ENCODE peak calls at places on chromosomes 7 and 10, in four cellular contexts. I is prostate gland, B is HepG2, U is esophagus squamous epithelium. Z is an unnamed sample.

GRCh38 chr10:52256832-52257691 is 57.0 kb upstream of the DKK1 start:
- DNase-seq in I (no peak), B (no peak), U (no peak), Z (no peak)

GRCh38 chr10:69642747-69643146 is 12.7 kb downstream of the FAM241B start:
- DNase-seq in I (no peak), B (no peak), U (no peak), Z (peak)

GRCh38 chr7:126057979-126058378 is 1128.4 kb upstream of the POT1 start:
- DNase-seq in I (no peak), B (no peak), U (no peak), Z (no peak)

GRCh38 chr7:30663414-30663813 is 18.8 kb downstream of the CRHR2 start:
- DNase-seq in I (no peak), B (no peak), U (no peak), Z (no peak)

GRCh38 chr10:80277567-80278250 is 11.7 kb downstream of the MAT1A start:
- DNase-seq in I (no peak), B (no peak), U (no peak), Z (no peak)

GRCh38 chr7:45938626-45939302 is 17.7 kb upstream of the IGFBP3 start:
- DNase-seq in I (no peak), B (peak), U (no peak), Z (no peak)

GRCh38 chr7:22480523-22481075 is 19.4 kb downstream of the STEAP1B start:
- DNase-seq in I (no peak), B (no peak), U (no peak), Z (no peak)

GRCh38 chr7:80542398-80542797 is 30.5 kb upstream of the GNAT3 start:
- DNase-seq in I (no peak), B (no peak), U (no peak), Z (no peak)

GRCh38 chr10:80196270-80196949 is 8.9 kb downstream of the ANXA11 start:
- DNase-seq in I (peak), B (peak), U (no peak), Z (no peak)

GRCh38 chr10:114261116-114261515 is 22.1 kb downstream of the VWA2 start:
- DNase-seq in I (no peak), B (no peak), U (no peak), Z (no peak)

GRCh38 chr7:19117081-19117869 is at the start of gene TWIST1:
- DNase-seq in I (no peak), B (no peak), U (no peak), Z (peak)

GRCh38 chr7:12327922-12328321 is 75.7 kb downstream of the VWDE start:
- DNase-seq in I (no peak), B (peak), U (no peak), Z (no peak)

GRCh38 chr10:63633677-63634487 is 112.7 kb downstream of the REEP3 start:
- DNase-seq in I (peak), B (peak), U (no peak), Z (no peak)

GRCh38 chr10:32937824-32938482 is 20.1 kb downstream of the ITGB1 start:
- DNase-seq in I (no peak), B (peak), U (no peak), Z (peak)

GRCh38 chr7:73647725-73648592 is 19.7 kb upstream of the VPS37D start:
- DNase-seq in I (no peak), B (peak), U (no peak), Z (no peak)

GRCh38 chr10:106991084-106991483 is 173.4 kb downstream of the SORCS1 start:
- DNase-seq in I (no peak), B (no peak), U (no peak), Z (no peak)

GRCh38 chr10:52106895-52107294 is 207.2 kb upstream of the DKK1 start:
- DNase-seq in I (no peak), B (no peak), U (no peak), Z (no peak)

GRCh38 chr7:30877993-30878392 is 33.7 kb upstream of the AQP1 start:
- DNase-seq in I (no peak), B (no peak), U (no peak), Z (no peak)

GRCh38 chr10:8825611-8826010 is 771.1 kb downstream of the GATA3 start:
- DNase-seq in I (no peak), B (no peak), U (no peak), Z (no peak)

GRCh38 chr7:100102950-100103840 is 1.8 kb downstream of the AP4M1 start:
- DNase-seq in I (no peak), B (no peak), U (no peak), Z (no peak)

GRCh38 chr10:60916025-60916424 is 28.0 kb downstream of the RHOBTB1 start:
- DNase-seq in I (no peak), B (no peak), U (no peak), Z (no peak)

GRCh38 chr10:120950103-120950561 is 99.0 kb downstream of the WDR11 start:
- DNase-seq in I (no peak), B (no peak), U (no peak), Z (no peak)

GRCh38 chr7:4040031-4040928 is 641.8 kb upstream of the FOXK1 start:
- DNase-seq in I (no peak), B (no peak), U (no peak), Z (no peak)

GRCh38 chr7:152872745-152873118 is 113.2 kb downstream of the ACTR3B start:
- DNase-seq in I (no peak), B (no peak), U (no peak), Z (no peak)

GRCh38 chr7:91826377-91826776 is 54.1 kb downstream of the MTERF1 start:
- DNase-seq in I (no peak), B (no peak), U (no peak), Z (no peak)

GRCh38 chr7:74306737-74307469 is 17.7 kb downstream of the CLIP2 start:
- DNase-seq in I (peak), B (no peak), U (no peak), Z (peak)

GRCh38 chr10:111598433-111599059 is 521.7 kb downstream of the ADRA2A start:
- DNase-seq in I (peak), B (peak), U (no peak), Z (peak)

GRCh38 chr7:87435546-87435945 is 39.9 kb downstream of the ABCB4 start:
- DNase-seq in I (no peak), B (no peak), U (no peak), Z (no peak)

GRCh38 chr7:25262586-25262985 is 34.3 kb upstream of the NPVF start:
- DNase-seq in I (no peak), B (no peak), U (no peak), Z (no peak)

GRCh38 chr7:89648509-89648908 is 505.8 kb upstream of the STEAP1 start:
- DNase-seq in I (no peak), B (no peak), U (no peak), Z (no peak)

GRCh38 chr10:51341216-51341615 is 266.9 kb downstream of the PRKG1 start:
- DNase-seq in I (no peak), B (no peak), U (no peak), Z (no peak)

GRCh38 chr7:51316666-51317581 is at the start of gene COBL:
- DNase-seq in I (peak), B (no peak), U (no peak), Z (peak)

GRCh38 chr10:47380341-47381215 is 3.5 kb downstream of the ZNF488 start:
- DNase-seq in I (no peak), B (no peak), U (no peak), Z (peak)

GRCh38 chr10:113916053-113916452 is 61.6 kb downstream of the NHLRC2 start:
- DNase-seq in I (no peak), B (no peak), U (no peak), Z (no peak)

GRCh38 chr7:80918909-80919721 is at the start of gene SEMA3C:
- DNase-seq in I (peak), B (peak), U (peak), Z (peak)

GRCh38 chr10:52566471-52567246 is 205.9 kb downstream of the MBL2 start:
- DNase-seq in I (no peak), B (peak), U (no peak), Z (no peak)

GRCh38 chr10:1424648-1425047 is 312.7 kb downstream of the ADARB2 start:
- DNase-seq in I (no peak), B (no peak), U (no peak), Z (no peak)

DNA sequence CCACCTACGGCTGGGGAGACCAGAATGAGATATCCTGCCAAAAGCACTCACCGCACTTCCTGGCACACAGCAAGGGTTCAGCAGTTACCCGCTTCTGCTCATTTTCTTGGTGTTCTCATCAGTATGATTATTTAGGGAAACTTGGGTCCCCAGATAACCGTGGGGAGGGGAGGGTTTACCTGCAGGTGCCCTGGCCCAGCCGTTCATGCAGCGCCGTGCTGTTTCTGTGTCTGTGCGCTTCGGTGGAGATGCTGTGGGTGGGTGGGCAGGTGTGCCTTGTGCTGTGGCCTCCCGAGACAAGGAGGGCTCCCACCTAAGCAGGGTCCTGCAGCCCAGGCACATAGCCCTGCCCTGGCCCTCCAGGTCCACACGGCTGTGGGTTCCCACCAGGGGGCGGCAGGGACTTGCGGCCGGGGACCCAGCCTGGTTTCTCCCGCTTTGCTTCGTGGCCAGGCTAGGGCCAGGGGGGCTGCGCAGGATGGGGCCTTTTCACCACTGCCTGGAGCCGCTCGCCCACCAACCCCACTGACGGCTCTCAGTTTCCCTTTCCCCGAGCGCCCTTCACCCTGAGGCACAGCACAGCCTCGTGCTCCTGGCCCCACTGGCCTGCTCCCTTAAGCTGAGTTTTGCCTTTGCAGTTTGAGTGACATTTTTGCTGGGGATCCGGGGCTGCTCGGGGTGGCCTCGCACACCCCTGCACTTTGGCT is 78.5 kb downstream of the LHPP start:
- DNase-seq in I (peak), B (peak), U (no peak), Z (peak)
- H3K27ac ChIP-seq in I (no peak), B (no peak), U (no peak), Z (no peak)

DNA sequence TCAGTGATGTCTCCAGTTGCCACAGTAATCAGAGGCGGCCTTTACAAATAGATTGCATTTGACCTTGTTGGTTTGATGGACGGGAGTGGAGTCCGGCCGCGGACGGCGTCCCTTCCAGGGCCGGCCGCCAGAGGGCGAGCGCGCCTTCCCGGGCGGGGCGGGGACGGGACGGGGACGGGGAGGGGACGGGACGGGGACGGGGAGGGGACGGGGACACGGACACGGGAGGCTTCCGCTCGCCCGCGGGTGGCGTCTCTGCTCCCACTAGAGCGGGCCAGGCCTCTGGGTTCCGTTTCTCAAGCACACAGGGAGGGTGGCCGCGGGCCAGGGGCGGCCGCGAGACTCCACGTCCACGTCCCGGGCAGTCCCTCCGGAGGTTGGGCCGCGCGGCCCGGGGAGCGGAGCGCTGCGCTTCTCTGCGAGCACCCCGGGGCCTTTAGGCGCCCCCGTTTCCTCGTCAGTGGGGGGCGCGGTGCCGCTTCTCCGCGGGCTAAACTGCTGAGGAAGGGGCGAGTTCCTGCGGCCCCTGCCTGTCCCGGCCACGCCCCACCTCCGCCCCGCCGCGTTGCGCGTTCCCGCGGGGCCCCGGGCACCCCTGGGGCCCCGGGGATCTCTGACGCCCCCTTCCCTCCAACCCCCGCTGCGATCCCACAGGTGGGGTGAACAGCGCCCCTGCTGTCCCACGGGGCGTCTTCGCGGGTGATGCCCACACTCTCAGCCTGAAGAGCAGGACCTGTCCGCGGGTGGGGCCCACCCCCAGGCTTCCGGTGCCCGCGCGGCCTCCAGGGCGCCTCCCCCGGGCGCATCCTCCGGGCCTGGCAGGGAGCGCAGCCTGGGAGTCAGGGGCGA is 84.2 kb upstream of the MKI67 start:
- DNase-seq in I (peak), B (peak), U (no peak), Z (peak)
- TF ChIP-seq POLR2A in I (no peak), B (no peak), U (no peak), Z (no peak)

GRCh38 chr10:122861724-122862161 is 16.1 kb upstream of the CUZD1 start:
- DNase-seq in I (no peak), B (no peak), U (no peak), Z (no peak)
- H3K27ac ChIP-seq in I (no peak), B (no peak), U (no peak), Z (no peak)

GRCh38 chr10:75395171-75395954 is 6.2 kb downstream of the ZNF503 start:
- DNase-seq in I (peak), B (no peak), U (no peak), Z (no peak)
- TF ChIP-seq POLR2A in I (no peak), B (no peak), U (no peak), Z (no peak)

GRCh38 chr7:112882022-112882421 is 91.8 kb upstream of the TMEM168 start:
- DNase-seq in I (no peak), B (no peak), U (no peak), Z (no peak)
- H3K27ac ChIP-seq in I (no peak), B (no peak), U (no peak), Z (no peak)

Z was measured in sigmoid colon.